ENCODE peak calls at places on chromosomes 3 and 15, in seven cellular contexts. One of them, this sample, is unnamed.

GRCh38 chr3:108036984-108037741 is 53.7 kb downstream of the CD47 start:
- DNase-seq in prostate gland: no peak
- DNase-seq in HCT116: no peak
- DNase-seq in body of pancreas: no peak
- DNase-seq in sigmoid colon: no peak
- DNase-seq in HepG2: no peak
- DNase-seq in ovary: no peak
- DNase-seq in this sample: no peak

GRCh38 chr3:38270606-38271005 is 5.0 kb downstream of the SLC22A13 start:
- DNase-seq in prostate gland: no peak
- DNase-seq in HCT116: no peak
- DNase-seq in HepG2: no peak
- DNase-seq in body of pancreas: no peak
- DNase-seq in ovary: no peak
- DNase-seq in sigmoid colon: no peak
- DNase-seq in this sample: no peak

GRCh38 chr3:42302924-42303634 is 37.1 kb upstream of the CCK start:
- DNase-seq in HepG2: no peak
- DNase-seq in ovary: no peak
- DNase-seq in body of pancreas: no peak
- DNase-seq in prostate gland: no peak
- DNase-seq in HCT116: no peak
- DNase-seq in sigmoid colon: no peak
- DNase-seq in this sample: no peak

GRCh38 chr3:143036557-143036956 is 35.2 kb downstream of the U2SURP start:
- DNase-seq in ovary: no peak
- DNase-seq in sigmoid colon: no peak
- DNase-seq in body of pancreas: no peak
- DNase-seq in prostate gland: no peak
- DNase-seq in HCT116: no peak
- DNase-seq in HepG2: no peak
- DNase-seq in this sample: no peak

GRCh38 chr3:155293518-155293917 is at the start of gene STRIT1:
- DNase-seq in ovary: no peak
- DNase-seq in HepG2: no peak
- DNase-seq in sigmoid colon: no peak
- DNase-seq in HCT116: no peak
- DNase-seq in prostate gland: no peak
- DNase-seq in body of pancreas: no peak
- DNase-seq in this sample: no peak

GRCh38 chr3:55645406-55645805 is 158.3 kb upstream of the WNT5A start:
- DNase-seq in sigmoid colon: no peak
- DNase-seq in HCT116: no peak
- DNase-seq in ovary: no peak
- DNase-seq in HepG2: no peak
- DNase-seq in body of pancreas: no peak
- DNase-seq in prostate gland: no peak
- DNase-seq in this sample: no peak

GRCh38 chr3:140545756-140546155 is 132.1 kb upstream of the TRIM42 start:
- DNase-seq in ovary: no peak
- DNase-seq in HepG2: no peak
- DNase-seq in body of pancreas: no peak
- DNase-seq in prostate gland: no peak
- DNase-seq in HCT116: no peak
- DNase-seq in sigmoid colon: no peak
- DNase-seq in this sample: no peak

GRCh38 chr3:188417329-188417728 is 263.4 kb downstream of the LPP start:
- DNase-seq in ovary: no peak
- DNase-seq in HepG2: no peak
- DNase-seq in body of pancreas: no peak
- DNase-seq in HCT116: no peak
- DNase-seq in prostate gland: no peak
- DNase-seq in sigmoid colon: no peak
- DNase-seq in this sample: no peak

GRCh38 chr3:128577711-128578110 is 72.9 kb downstream of the RPN1 start:
- DNase-seq in prostate gland: no peak
- DNase-seq in sigmoid colon: no peak
- DNase-seq in body of pancreas: no peak
- DNase-seq in HepG2: no peak
- DNase-seq in ovary: no peak
- DNase-seq in HCT116: no peak
- DNase-seq in this sample: no peak

GRCh38 chr3:149886957-149887356 is 73.9 kb downstream of the RNF13 start:
- DNase-seq in ovary: no peak
- DNase-seq in HepG2: no peak
- DNase-seq in sigmoid colon: no peak
- DNase-seq in body of pancreas: no peak
- DNase-seq in HCT116: no peak
- DNase-seq in prostate gland: no peak
- DNase-seq in this sample: no peak

GRCh38 chr15:49769225-49769624 is 148.4 kb downstream of the DTWD1 start:
- DNase-seq in body of pancreas: no peak
- DNase-seq in ovary: no peak
- DNase-seq in prostate gland: no peak
- DNase-seq in HepG2: no peak
- DNase-seq in HCT116: no peak
- DNase-seq in sigmoid colon: no peak
- DNase-seq in this sample: no peak

GRCh38 chr3:65729973-65730372 is 308.7 kb downstream of the MAGI1 start:
- DNase-seq in HepG2: no peak
- DNase-seq in HCT116: no peak
- DNase-seq in prostate gland: no peak
- DNase-seq in sigmoid colon: no peak
- DNase-seq in body of pancreas: no peak
- DNase-seq in ovary: no peak
- DNase-seq in this sample: no peak

GRCh38 chr3:124163689-124164088 is 171.8 kb upstream of the ROPN1 start:
- DNase-seq in HCT116: no peak
- DNase-seq in body of pancreas: no peak
- DNase-seq in sigmoid colon: no peak
- DNase-seq in ovary: no peak
- DNase-seq in prostate gland: no peak
- DNase-seq in HepG2: peak; percentile 21
- DNase-seq in this sample: no peak

GRCh38 chr15:32824777-32825176 is 107.0 kb downstream of the GREM1 start:
- DNase-seq in body of pancreas: no peak
- DNase-seq in prostate gland: no peak
- DNase-seq in HCT116: no peak
- DNase-seq in HepG2: peak; percentile 28
- DNase-seq in ovary: no peak
- DNase-seq in sigmoid colon: no peak
- DNase-seq in this sample: no peak

GRCh38 chr3:138863776-138864113 is 29.0 kb upstream of the PIK3CB start:
- DNase-seq in ovary: no peak
- DNase-seq in HepG2: no peak
- DNase-seq in HCT116: no peak
- DNase-seq in body of pancreas: no peak
- DNase-seq in sigmoid colon: no peak
- DNase-seq in prostate gland: no peak
- DNase-seq in this sample: no peak

GRCh38 chr3:66401157-66401550 is 99.7 kb downstream of the LRIG1 start:
- DNase-seq in body of pancreas: no peak
- DNase-seq in HCT116: no peak
- DNase-seq in prostate gland: no peak
- DNase-seq in ovary: no peak
- DNase-seq in HepG2: no peak
- DNase-seq in sigmoid colon: no peak
- DNase-seq in this sample: no peak

GRCh38 chr15:79090487-79091203 is at the start of gene RASGRF1:
- DNase-seq in HCT116: no peak
- DNase-seq in ovary: no peak
- DNase-seq in sigmoid colon: no peak
- DNase-seq in prostate gland: no peak
- DNase-seq in body of pancreas: no peak
- DNase-seq in HepG2: no peak
- DNase-seq in this sample: no peak
- H3K4me3 ChIP-seq in HCT116: no peak within 1 kb of the TSS
- H3K4me3 ChIP-seq in ovary: no peak within 1 kb of the TSS
- H3K4me3 ChIP-seq in sigmoid colon: peak within 1 kb of the TSS; percentile 38
- H3K4me3 ChIP-seq in prostate gland: peak within 1 kb of the TSS; percentile 25
- H3K4me3 ChIP-seq in body of pancreas: no peak within 1 kb of the TSS
- H3K4me3 ChIP-seq in HepG2: no peak within 1 kb of the TSS
- H3K4me3 ChIP-seq in this sample: peak within 1 kb of the TSS; percentile 15

GRCh38 chr15:69465253-69465652 is 12.6 kb downstream of the RPLP1 start:
- DNase-seq in ovary: no peak
- DNase-seq in sigmoid colon: no peak
- DNase-seq in body of pancreas: no peak
- DNase-seq in HCT116: no peak
- DNase-seq in HepG2: no peak
- DNase-seq in prostate gland: no peak
- DNase-seq in this sample: no peak

GRCh38 chr15:69460481-69460880 is 7.9 kb downstream of the RPLP1 start:
- DNase-seq in ovary: no peak
- DNase-seq in HepG2: no peak
- DNase-seq in prostate gland: no peak
- DNase-seq in body of pancreas: no peak
- DNase-seq in HCT116: no peak
- DNase-seq in sigmoid colon: no peak
- DNase-seq in this sample: no peak

GRCh38 chr15:69462030-69462492 is 9.4 kb downstream of the RPLP1 start:
- DNase-seq in ovary: peak; percentile 56
- DNase-seq in prostate gland: no peak
- DNase-seq in body of pancreas: peak; percentile 59
- DNase-seq in HepG2: no peak
- DNase-seq in HCT116: no peak
- DNase-seq in sigmoid colon: peak; percentile 74
- DNase-seq in this sample: peak; percentile 72

GRCh38 chr15:69463182-69463756 is 10.7 kb downstream of the RPLP1 start:
- DNase-seq in HCT116: no peak
- DNase-seq in HepG2: no peak
- DNase-seq in sigmoid colon: no peak
- DNase-seq in ovary: no peak
- DNase-seq in prostate gland: no peak
- DNase-seq in body of pancreas: no peak
- DNase-seq in this sample: no peak

GRCh38 chr15:69462493-69463181 is 10.0 kb downstream of the RPLP1 start:
- DNase-seq in prostate gland: peak; percentile 94
- DNase-seq in HCT116: peak; percentile 93
- DNase-seq in HepG2: peak; percentile 96
- DNase-seq in ovary: peak; percentile 95
- DNase-seq in sigmoid colon: peak; percentile 98
- DNase-seq in body of pancreas: peak; percentile 95
- DNase-seq in this sample: peak; percentile 97
- TF ChIP-seq POLR2A in prostate gland: peak; percentile 82
- TF ChIP-seq POLR2A in HCT116: peak; percentile 50
- TF ChIP-seq POLR2A in HepG2: peak; percentile 83
- TF ChIP-seq POLR2A in ovary: no peak
- TF ChIP-seq POLR2A in sigmoid colon: peak; percentile 77
- TF ChIP-seq POLR2A in body of pancreas: peak; percentile 88
- TF ChIP-seq POLR2A in this sample: peak; percentile 99

GRCh38 chr15:69119692-69120395 is 40.6 kb upstream of the GLCE start:
- DNase-seq in sigmoid colon: no peak
- DNase-seq in HCT116: no peak
- DNase-seq in HepG2: no peak
- DNase-seq in ovary: no peak
- DNase-seq in prostate gland: no peak
- DNase-seq in body of pancreas: no peak
- DNase-seq in this sample: no peak
- H3K27me3 ChIP-seq in sigmoid colon: no peaks in the 10 kb centered on the region
- H3K27me3 ChIP-seq in HCT116: peaks cover 11% of the 10 kb centered on the region
- H3K27me3 ChIP-seq in HepG2: peaks cover 3% of the 10 kb centered on the region
- H3K27me3 ChIP-seq in ovary: no peaks in the 10 kb centered on the region
- H3K27me3 ChIP-seq in prostate gland: no peaks in the 10 kb centered on the region
- H3K27me3 ChIP-seq in body of pancreas: no peaks in the 10 kb centered on the region
- H3K27me3 ChIP-seq in this sample: no peaks in the 10 kb centered on the region

GRCh38 chr3:156693166-156693565 is 18.8 kb downstream of the TIPARP start:
- DNase-seq in sigmoid colon: no peak
- DNase-seq in ovary: no peak
- DNase-seq in prostate gland: no peak
- DNase-seq in body of pancreas: no peak
- DNase-seq in HCT116: no peak
- DNase-seq in HepG2: no peak
- DNase-seq in this sample: no peak

GRCh38 chr3:156687023-156687422 is 12.6 kb downstream of the TIPARP start:
- DNase-seq in sigmoid colon: no peak
- DNase-seq in HepG2: no peak
- DNase-seq in body of pancreas: no peak
- DNase-seq in ovary: no peak
- DNase-seq in HCT116: no peak
- DNase-seq in prostate gland: no peak
- DNase-seq in this sample: no peak

GRCh38 chr3:156688849-156689452 is 14.6 kb downstream of the TIPARP start:
- DNase-seq in sigmoid colon: no peak
- DNase-seq in body of pancreas: no peak
- DNase-seq in HCT116: no peak
- DNase-seq in HepG2: no peak
- DNase-seq in ovary: no peak
- DNase-seq in prostate gland: no peak
- DNase-seq in this sample: no peak

GRCh38 chr3:156691920-156692319 is 17.5 kb downstream of the TIPARP start:
- DNase-seq in body of pancreas: no peak
- DNase-seq in HCT116: no peak
- DNase-seq in HepG2: no peak
- DNase-seq in ovary: no peak
- DNase-seq in sigmoid colon: no peak
- DNase-seq in prostate gland: no peak
- DNase-seq in this sample: no peak

GRCh38 chr3:156689589-156689988 is 15.2 kb downstream of the TIPARP start:
- DNase-seq in prostate gland: no peak
- DNase-seq in HepG2: peak; percentile 13
- DNase-seq in sigmoid colon: no peak
- DNase-seq in body of pancreas: no peak
- DNase-seq in HCT116: no peak
- DNase-seq in ovary: no peak
- DNase-seq in this sample: no peak
- H3K4me3 ChIP-seq in prostate gland: no peak overlapping the region
- H3K4me3 ChIP-seq in HepG2: no peak overlapping the region
- H3K4me3 ChIP-seq in sigmoid colon: no peak overlapping the region
- H3K4me3 ChIP-seq in body of pancreas: no peak overlapping the region
- H3K4me3 ChIP-seq in HCT116: no peak overlapping the region
- H3K4me3 ChIP-seq in ovary: no peak overlapping the region
- H3K4me3 ChIP-seq in this sample: no peak overlapping the region

GRCh38 chr3:58577269-58577821 is at the start of gene FAM107A:
- DNase-seq in sigmoid colon: peak; percentile 79
- DNase-seq in body of pancreas: peak; percentile 45
- DNase-seq in HCT116: no peak
- DNase-seq in ovary: no peak
- DNase-seq in prostate gland: peak; percentile 86
- DNase-seq in HepG2: no peak
- DNase-seq in this sample: peak; percentile 54
- TF ChIP-seq POLR2A in sigmoid colon: no peak
- TF ChIP-seq POLR2A in body of pancreas: peak; percentile 58
- TF ChIP-seq POLR2A in HCT116: no peak
- TF ChIP-seq POLR2A in ovary: no peak
- TF ChIP-seq POLR2A in prostate gland: no peak
- TF ChIP-seq POLR2A in HepG2: no peak
- TF ChIP-seq POLR2A in this sample: no peak